ENCODE peak calls at places on chromosomes 12 and 14, in four cellular contexts. J is stomach, Q is IMR-90, W is HAP-1. K is an unnamed sample.
A peak's percentile ranks its signal among the peaks of the same experiment; 100 is the strongest.

GRCh38 chr12:107429006-107429698 is 256.4 kb upstream of the PWP1 start:
- DNase-seq in Q (no peak), W (no peak), J (peak; percentile 31), K (no peak)

GRCh38 chr12:91370086-91370868 is 187.7 kb upstream of the DCN start:
- DNase-seq in W (no peak), Q (no peak), J (no peak), K (no peak)

GRCh38 chr12:56029666-56030293 is 8.9 kb downstream of the IKZF4 start:
- DNase-seq in W (peak; percentile 49), Q (peak; percentile 67), J (peak; percentile 37), K (peak; percentile 60)

GRCh38 chr12:123395236-123395635 is 11.3 kb downstream of the KMT5A start:
- DNase-seq in W (no peak), J (no peak), Q (no peak), K (no peak)

GRCh38 chr12:27332407-27333310 is at the start of gene BMAL2:
- DNase-seq in J (peak; percentile 54), Q (peak; percentile 43), W (peak; percentile 70), K (peak; percentile 71)

GRCh38 chr12:112386726-112387125 is 4.5 kb upstream of the HECTD4 start:
- DNase-seq in J (no peak), Q (peak; percentile 84), W (no peak), K (peak; percentile 93)

GRCh38 chr12:89391726-89392336 is 39.5 kb upstream of the DUSP6 start:
- DNase-seq in Q (no peak), W (no peak), J (no peak), K (no peak)

GRCh38 chr14:93319958-93320357 is 12.9 kb downstream of the BTBD7 start:
- DNase-seq in W (no peak), Q (no peak), J (no peak), K (no peak)

GRCh38 chr14:59739794-59740193 is 130.8 kb downstream of the RTN1 start:
- DNase-seq in Q (no peak), W (no peak), J (no peak), K (peak; percentile 15)

GRCh38 chr12:66262737-66263136 is 39.6 kb upstream of the HELB start:
- DNase-seq in J (no peak), Q (no peak), W (no peak), K (no peak)

GRCh38 chr12:116333402-116333801 is 55.9 kb upstream of the MED13L start:
- DNase-seq in J (no peak), W (no peak), Q (no peak), K (no peak)

GRCh38 chr14:72714871-72715214 is 179.1 kb downstream of the DPF3 start:
- DNase-seq in Q (no peak), W (no peak), J (no peak), K (peak; percentile 62)

GRCh38 chr14:53509845-53510244 is 356.7 kb upstream of the DDHD1 start:
- DNase-seq in J (no peak), W (no peak), Q (peak; percentile 70), K (no peak)

GRCh38 chr12:77160931-77161330 is 95.6 kb upstream of the E2F7 start:
- DNase-seq in Q (no peak), W (no peak), J (no peak), K (no peak)

GRCh38 chr12:65565601-65566560 is 258.4 kb upstream of the HMGA2 start:
- DNase-seq in J (no peak), Q (peak; percentile 99), W (no peak), K (peak; percentile 96)

GRCh38 chr12:93785262-93786010 is 108.3 kb downstream of the CRADD start:
- DNase-seq in W (no peak), Q (peak; percentile 97), J (no peak), K (peak; percentile 94)

GRCh38 chr12:82182601-82183000 is 175.6 kb downstream of the CCDC59 start:
- DNase-seq in W (no peak), J (no peak), Q (no peak), K (no peak)

GRCh38 chr12:64687816-64688599 is 71.2 kb downstream of the GNS start:
- DNase-seq in Q (peak; percentile 58), W (no peak), J (peak; percentile 55), K (no peak)

GRCh38 chr12:106956048-106956935 is 585 bp downstream of the TMEM263 start:
- DNase-seq in Q (peak; percentile 90), W (peak; percentile 81), J (peak; percentile 67), K (peak; percentile 93)

GRCh38 chr12:57893460-57894353 is 47.2 kb upstream of the CTDSP2 start:
- DNase-seq in W (no peak), Q (peak; percentile 91), J (peak; percentile 89), K (peak; percentile 85)

GRCh38 chr12:115383668-115384067 is 699.7 kb upstream of the TBX3 start:
- DNase-seq in Q (peak; percentile 93), J (peak; percentile 49), W (no peak), K (peak; percentile 83)

GRCh38 chr12:3416670-3417069 is 74.3 kb upstream of the PRMT8 start:
- DNase-seq in Q (no peak), W (no peak), J (no peak), K (no peak)

GRCh38 chr14:38589747-38590350 is 334.0 kb upstream of the CLEC14A start:
- DNase-seq in W (no peak), J (no peak), Q (no peak), K (no peak)

GRCh38 chr14:56145181-56145580 is 27.0 kb downstream of the PELI2 start:
- DNase-seq in J (no peak), W (no peak), Q (no peak), K (peak; percentile 63)

GRCh38 chr14:32259368-32260013 is 56.4 kb upstream of the RNU6-8 start:
- DNase-seq in J (no peak), W (no peak), Q (peak; percentile 63), K (no peak)

GRCh38 chr12:20350495-20350894 is 17.8 kb upstream of the PDE3A start:
- DNase-seq in J (no peak), W (no peak), Q (peak; percentile 83), K (peak; percentile 67)

GRCh38 chr14:106210650-106211049 is 684.3 kb downstream of the TMEM121 start:
- DNase-seq in Q (no peak), W (no peak), J (no peak), K (no peak)

GRCh38 chr14:93186961-93187360 is 1.8 kb downstream of the LYSET start:
- DNase-seq in Q (no peak), W (no peak), J (no peak), K (no peak)

GRCh38 chr12:108637631-108638030 is 3.9 kb upstream of the SELPLG start:
- DNase-seq in Q (no peak), W (no peak), J (no peak), K (no peak)
- H3K4me3 ChIP-seq in Q (no peak overlapping the region), W (no peak overlapping the region), J (no peak overlapping the region), K (no peak overlapping the region)

DNA sequence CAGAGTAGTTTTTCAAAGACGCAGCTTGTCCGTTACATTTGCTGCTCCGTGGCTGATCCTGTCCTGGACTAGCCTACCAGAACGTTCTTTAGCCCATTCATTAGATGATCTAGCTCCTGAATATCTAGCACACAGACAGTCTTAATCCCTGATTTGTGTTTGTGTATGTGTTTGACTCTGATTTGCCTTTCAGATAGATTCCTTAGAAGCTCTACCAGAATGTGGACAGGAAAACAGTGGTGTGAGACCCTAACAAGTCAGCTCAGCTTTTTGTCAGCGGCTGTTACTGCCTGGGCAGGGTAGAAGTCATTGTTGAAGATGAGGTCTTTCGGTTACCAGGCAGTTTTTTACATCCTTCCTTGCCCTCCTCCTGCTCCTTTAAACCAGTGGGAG is 60.4 kb downstream of the SAMD4A start:
- DNase-seq in J (no peak), W (no peak), Q (no peak), K (no peak)
- H3K4me3 ChIP-seq in J (peak overlapping the region; percentile 22), W (no peak overlapping the region), Q (no peak overlapping the region), K (no peak overlapping the region)

GRCh38 chr14:91254456-91254855 is 10.0 kb upstream of the GPR68 start:
- DNase-seq in Q (no peak), W (no peak), J (no peak), K (no peak)

GRCh38 chr14:91253795-91254323 is 9.4 kb upstream of the GPR68 start:
- DNase-seq in J (no peak), W (no peak), Q (no peak), K (peak; percentile 25)

GRCh38 chr14:91256661-91257060 is 12.2 kb upstream of the GPR68 start:
- DNase-seq in J (no peak), Q (no peak), W (no peak), K (peak; percentile 34)

GRCh38 chr14:91255820-91256219 is 11.3 kb upstream of the GPR68 start:
- DNase-seq in Q (no peak), W (no peak), J (no peak), K (no peak)

GRCh38 chr14:91255026-91255695 is 10.7 kb upstream of the GPR68 start:
- DNase-seq in W (no peak), J (no peak), Q (no peak), K (no peak)
- H3K4me3 ChIP-seq in W (no peak overlapping the region), J (no peak overlapping the region), Q (no peak overlapping the region), K (no peak overlapping the region)

GRCh38 chr14:67887478-67887877 is 67.9 kb downstream of the RAD51B start:
- DNase-seq in W (no peak), J (no peak), Q (no peak), K (no peak)

GRCh38 chr14:67892466-67893120 is 73.0 kb downstream of the RAD51B start:
- DNase-seq in Q (no peak), J (no peak), W (no peak), K (no peak)
- H3K4me3 ChIP-seq in Q (no peak overlapping the region), J (no peak overlapping the region), W (no peak overlapping the region), K (no peak overlapping the region)

DNA sequence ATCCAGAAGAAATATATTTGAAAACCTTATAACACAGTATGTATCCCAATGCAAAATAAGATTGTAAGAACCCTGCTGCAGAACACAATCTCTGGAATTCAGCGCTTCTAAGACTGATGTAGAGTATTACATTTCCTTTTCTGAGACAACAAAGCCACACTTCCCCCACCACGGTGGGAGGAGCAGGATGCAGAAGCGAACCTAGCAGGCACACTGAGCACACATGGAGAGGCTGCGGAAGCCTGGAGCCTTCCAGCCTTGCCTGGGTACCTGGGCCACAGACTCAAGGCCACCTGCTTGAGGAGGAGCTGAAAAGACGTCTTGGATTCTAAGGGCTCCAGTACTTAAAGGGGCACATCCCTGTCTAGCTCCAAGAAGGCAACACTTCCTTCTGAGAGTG is 46.4 kb downstream of the TCHP start:
- DNase-seq in W (no peak), J (no peak), Q (peak; percentile 65), K (peak; percentile 62)
- H3K4me3 ChIP-seq in W (no peak overlapping the region), J (no peak overlapping the region), Q (no peak overlapping the region), K (no peak overlapping the region)

GRCh38 chr14:70416322-70416716 is 571 bp downstream of the SYNJ2BP start:
- DNase-seq in W (peak; percentile 41), Q (peak; percentile 8), J (no peak), K (peak; percentile 24)

GRCh38 chr14:70416717-70417349 is at the start of gene SYNJ2BP:
- DNase-seq in Q (peak; percentile 70), J (peak; percentile 90), W (peak; percentile 75), K (peak; percentile 81)

GRCh38 chr14:70415788-70416187 is 1.1 kb downstream of the SYNJ2BP start:
- DNase-seq in J (no peak), Q (no peak), W (no peak), K (no peak)
- H3K4me3 ChIP-seq in J (peak overlapping the region; percentile 62), Q (peak overlapping the region; percentile 14), W (peak overlapping the region; percentile 64), K (peak overlapping the region; percentile 87)

GRCh38 chr12:132329739-132330548 is 555 bp upstream of the GALNT9 start:
- DNase-seq in W (no peak), J (no peak), Q (no peak), K (no peak)
- H3K4me3 ChIP-seq in W (no peak overlapping the region), J (no peak overlapping the region), Q (no peak overlapping the region), K (no peak overlapping the region)

K was measured in cardiac muscle cell.